ENCODE peak calls at places on chromosomes 12 and 14, in nine cellular contexts. P is left lung, B is astrocyte of the spinal cord, N is epithelial cell of esophagus, K is fibroblast of pulmonary artery, D is fibroblast of lung, O is cardiac fibroblast, F is esophagus squamous epithelium, X is AG09309. W is an unnamed sample.

GRCh38 chr14:63896278-63896720 is 43.5 kb downstream of the SYNE2 start:
- DNase-seq in P (peak; percentile 43), B (peak; percentile 95), N (peak; percentile 72), K (peak; percentile 99), D (peak; percentile 96), O (peak; percentile 97), F (no peak), X (peak; percentile 73), W (peak; percentile 67)

GRCh38 chr12:89433634-89434033 is 81.3 kb upstream of the DUSP6 start:
- DNase-seq in P (no peak), B (peak; percentile 30), N (no peak), K (peak; percentile 4), D (peak; percentile 55), O (peak; percentile 50), F (no peak), X (no peak), W (no peak)

GRCh38 chr12:67482751-67483661 is 165.5 kb upstream of the DYRK2 start:
- DNase-seq in P (peak; percentile 62), B (peak; percentile 64), N (peak; percentile 66), K (peak; percentile 45), D (peak; percentile 71), O (peak; percentile 27), F (peak; percentile 37), X (peak; percentile 13), W (peak; percentile 26)

GRCh38 chr14:102819790-102820330 is 42.6 kb downstream of the TRAF3 start:
- DNase-seq in P (no peak), B (no peak), N (peak; percentile 23), K (peak; percentile 19), D (no peak), O (no peak), F (no peak), X (no peak), W (peak; percentile 22)

GRCh38 chr14:77039285-77040058 is 11.0 kb upstream of the IRF2BPL start:
- DNase-seq in P (no peak), B (peak; percentile 81), N (no peak), K (peak; percentile 71), D (peak; percentile 68), O (peak; percentile 58), F (no peak), X (no peak), W (no peak)

GRCh38 chr12:716506-716905 is 35.9 kb upstream of the WNK1 start:
- DNase-seq in P (no peak), B (no peak), N (no peak), K (peak; percentile 50), D (peak; percentile 57), O (peak; percentile 17), F (no peak), X (no peak), W (no peak)

GRCh38 chr12:18747960-18748359 is 10.0 kb downstream of the CAPZA3 start:
- DNase-seq in P (no peak), B (peak; percentile 86), N (peak; percentile 62), K (peak; percentile 91), D (peak; percentile 99), O (peak; percentile 89), F (no peak), X (peak; percentile 96), W (peak; percentile 81)

GRCh38 chr12:118850244-118850825 is 131.0 kb upstream of the SRRM4 start:
- DNase-seq in P (no peak), B (no peak), N (peak; percentile 7), K (no peak), D (no peak), O (peak; percentile 5), F (no peak), X (no peak), W (no peak)

GRCh38 chr14:50530358-50530757 is 2.0 kb downstream of the MAP4K5 start:
- DNase-seq in P (no peak), B (peak; percentile 52), N (peak; percentile 50), K (peak; percentile 35), D (peak; percentile 73), O (peak; percentile 72), F (no peak), X (no peak), W (no peak)

GRCh38 chr12:1531654-1532366 is 62.6 kb downstream of the FBXL14 start:
- DNase-seq in P (no peak), B (no peak), N (no peak), K (no peak), D (no peak), O (no peak), F (no peak), X (no peak), W (no peak)

GRCh38 chr12:132194056-132194455 is 49.8 kb downstream of the NOC4L start:
- DNase-seq in P (no peak), B (no peak), N (no peak), K (no peak), D (no peak), O (peak; percentile 19), F (no peak), X (no peak), W (peak; percentile 35)

GRCh38 chr14:106877527-106877926 is 1351.1 kb downstream of the TMEM121 start:
- DNase-seq in P (no peak), B (no peak), N (no peak), K (no peak), D (no peak), O (no peak), F (no peak), X (no peak), W (no peak)

GRCh38 chr12:2118481-2119255 is 65.9 kb downstream of the CACNA1C start:
- DNase-seq in P (no peak), B (no peak), N (no peak), K (no peak), D (no peak), O (no peak), F (no peak), X (no peak), W (no peak)

GRCh38 chr12:67648306-67649164 is at the start of gene DYRK2:
- DNase-seq in P (peak; percentile 81), B (peak; percentile 77), N (peak; percentile 80), K (peak; percentile 78), D (peak; percentile 84), O (peak; percentile 74), F (peak; percentile 17), X (no peak), W (peak; percentile 93)

GRCh38 chr14:63918411-63918810 is 65.6 kb downstream of the SYNE2 start:
- DNase-seq in P (no peak), B (no peak), N (no peak), K (no peak), D (no peak), O (no peak), F (no peak), X (no peak), W (no peak)

GRCh38 chr12:4270016-4270669 is 3.4 kb upstream of the CCND2 start:
- DNase-seq in P (no peak), B (no peak), N (peak; percentile 31), K (no peak), D (no peak), O (no peak), F (no peak), X (no peak), W (no peak)

GRCh38 chr14:33855672-33856071 is 95.2 kb downstream of the EGLN3 start:
- DNase-seq in P (no peak), B (no peak), N (no peak), K (no peak), D (no peak), O (no peak), F (no peak), X (no peak), W (no peak)
- TF ChIP-seq CTCF in P (no peak), B (no peak), N (no peak), K (no peak), D (no peak), O (no peak), F (no peak), X (no peak), W (no peak)

GRCh38 chr14:100294213-100294962 is 11.9 kb downstream of the SLC25A29 start:
- DNase-seq in P (peak; percentile 27), B (no peak), N (no peak), K (no peak), D (no peak), O (peak; percentile 34), F (no peak), X (no peak), W (no peak)

GRCh38 chr14:100295376-100296105 is 10.7 kb downstream of the SLC25A29 start:
- DNase-seq in P (no peak), B (no peak), N (no peak), K (no peak), D (no peak), O (no peak), F (no peak), X (no peak), W (no peak)

GRCh38 chr14:100293497-100294212 is 12.6 kb downstream of the SLC25A29 start:
- DNase-seq in P (no peak), B (no peak), N (no peak), K (no peak), D (no peak), O (no peak), F (no peak), X (no peak), W (no peak)

GRCh38 chr14:100296106-100296651 is 10.1 kb downstream of the SLC25A29 start:
- DNase-seq in P (peak; percentile 34), B (no peak), N (no peak), K (no peak), D (no peak), O (no peak), F (no peak), X (no peak), W (no peak)

GRCh38 chr14:100294963-100295330 is 11.3 kb downstream of the SLC25A29 start:
- DNase-seq in P (peak; percentile 25), B (no peak), N (no peak), K (no peak), D (no peak), O (no peak), F (no peak), X (no peak), W (no peak)
- H3K4me3 ChIP-seq in P (no peak overlapping the region), B (no peak overlapping the region), N (no peak overlapping the region), K (no peak overlapping the region), D (no peak overlapping the region), O (no peak overlapping the region), F (no peak overlapping the region), X (no peak overlapping the region), W (no peak overlapping the region)

DNA sequence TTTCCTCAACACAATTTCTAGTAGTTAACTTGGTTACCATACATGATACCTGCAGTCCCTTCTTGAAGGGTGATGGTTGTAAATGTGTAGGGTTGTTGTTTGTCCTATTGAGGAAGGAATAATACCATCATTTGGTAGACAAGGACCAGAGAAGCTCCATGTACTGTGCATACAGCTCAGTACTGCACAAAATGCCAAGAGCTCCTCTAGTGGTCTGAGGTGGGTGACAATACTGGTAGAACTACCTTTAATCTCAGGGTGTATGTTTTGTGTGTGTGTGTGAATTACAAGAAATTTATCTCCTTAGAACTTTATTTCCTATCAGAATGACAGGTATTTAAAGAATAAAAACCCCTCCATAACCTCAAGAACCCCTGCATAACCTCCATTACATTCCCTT is 575.3 kb downstream of the TMTC2 start:
- DNase-seq in P (no peak), B (no peak), N (no peak), K (no peak), D (no peak), O (no peak), F (no peak), X (no peak), W (no peak)
- TF ChIP-seq CTCF in P (no peak), B (peak; percentile 13), N (peak; percentile 26), K (no peak), D (no peak), O (no peak), F (no peak), X (no peak), W (no peak)

DNA sequence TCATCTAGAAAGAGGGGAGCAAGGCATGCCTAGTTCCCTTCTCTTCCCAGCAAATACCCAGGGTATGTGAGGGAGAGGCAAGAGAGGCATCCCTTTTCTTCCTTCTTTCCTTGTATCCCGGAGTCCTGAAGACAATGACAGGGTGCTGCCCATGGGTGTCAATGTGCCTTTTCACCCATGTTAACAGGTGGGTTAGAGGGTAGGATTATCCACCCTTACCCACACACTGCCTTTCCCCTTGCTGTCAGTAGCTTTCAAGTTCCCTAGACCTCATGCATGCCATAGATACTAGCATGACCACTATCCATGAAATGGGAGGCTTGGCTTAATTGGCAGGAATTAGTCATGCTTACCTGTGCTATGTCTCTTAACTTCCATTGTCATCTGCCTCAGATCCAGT is 36.3 kb upstream of the PCNX1 start:
- DNase-seq in P (no peak), B (no peak), N (no peak), K (no peak), D (no peak), O (no peak), F (no peak), X (no peak), W (no peak)
- H3K4me3 ChIP-seq in P (no peak overlapping the region), B (no peak overlapping the region), N (no peak overlapping the region), K (no peak overlapping the region), D (no peak overlapping the region), O (no peak overlapping the region), F (no peak overlapping the region), X (no peak overlapping the region), W (no peak overlapping the region)

W was measured in foreskin fibroblast.